ENCODE peak calls at places on chromosomes 5 and 9, in six cellular contexts. One of them, this sample, is unnamed.

GRCh38 chr5:100647461-100648230 is 112.5 kb downstream of the FAM174A start:
- DNase-seq in MCF 10A: peak
- DNase-seq in choroid plexus epithelial cell: peak
- DNase-seq in A549: peak
- DNase-seq in colonic mucosa: peak
- DNase-seq in dorsolateral prefrontal cortex: no peak
- DNase-seq in this sample: peak

GRCh38 chr5:118687671-118688621 is 300.4 kb downstream of the DTWD2 start:
- DNase-seq in MCF 10A: no peak
- DNase-seq in choroid plexus epithelial cell: peak
- DNase-seq in A549: no peak
- DNase-seq in colonic mucosa: no peak
- DNase-seq in dorsolateral prefrontal cortex: no peak
- DNase-seq in this sample: no peak

GRCh38 chr5:135029468-135030122 is 4.4 kb downstream of the PITX1 start:
- DNase-seq in MCF 10A: no peak
- DNase-seq in choroid plexus epithelial cell: no peak
- DNase-seq in A549: no peak
- DNase-seq in colonic mucosa: no peak
- DNase-seq in dorsolateral prefrontal cortex: no peak
- DNase-seq in this sample: no peak

GRCh38 chr9:19232117-19232829 is 1.8 kb downstream of the DENND4C start:
- DNase-seq in MCF 10A: peak
- DNase-seq in choroid plexus epithelial cell: peak
- DNase-seq in A549: no peak
- DNase-seq in colonic mucosa: no peak
- DNase-seq in dorsolateral prefrontal cortex: no peak
- DNase-seq in this sample: peak

GRCh38 chr5:1375871-1376850 is 31.3 kb upstream of the CLPTM1L start:
- DNase-seq in MCF 10A: peak
- DNase-seq in choroid plexus epithelial cell: no peak
- DNase-seq in A549: no peak
- DNase-seq in colonic mucosa: no peak
- DNase-seq in dorsolateral prefrontal cortex: no peak
- DNase-seq in this sample: no peak

GRCh38 chr9:81669011-81669739 is 20.2 kb downstream of the TLE1 start:
- DNase-seq in MCF 10A: no peak
- DNase-seq in choroid plexus epithelial cell: no peak
- DNase-seq in A549: no peak
- DNase-seq in colonic mucosa: no peak
- DNase-seq in dorsolateral prefrontal cortex: no peak
- DNase-seq in this sample: no peak

GRCh38 chr5:169258372-169259000 is 42.5 kb downstream of the SLIT3 start:
- DNase-seq in MCF 10A: no peak
- DNase-seq in choroid plexus epithelial cell: no peak
- DNase-seq in A549: peak
- DNase-seq in colonic mucosa: no peak
- DNase-seq in dorsolateral prefrontal cortex: no peak
- DNase-seq in this sample: no peak

GRCh38 chr9:123250504-123250903 is 17.9 kb downstream of the STRBP start:
- DNase-seq in MCF 10A: no peak
- DNase-seq in choroid plexus epithelial cell: no peak
- DNase-seq in A549: no peak
- DNase-seq in colonic mucosa: no peak
- DNase-seq in dorsolateral prefrontal cortex: no peak
- DNase-seq in this sample: no peak

GRCh38 chr5:33369470-33370134 is 71.2 kb upstream of the TARS1 start:
- DNase-seq in MCF 10A: no peak
- DNase-seq in choroid plexus epithelial cell: peak
- DNase-seq in A549: no peak
- DNase-seq in colonic mucosa: no peak
- DNase-seq in dorsolateral prefrontal cortex: no peak
- DNase-seq in this sample: no peak

GRCh38 chr9:14722391-14723035 is at the start of gene CER1:
- DNase-seq in MCF 10A: no peak
- DNase-seq in choroid plexus epithelial cell: no peak
- DNase-seq in A549: no peak
- DNase-seq in colonic mucosa: no peak
- DNase-seq in dorsolateral prefrontal cortex: no peak
- DNase-seq in this sample: no peak

GRCh38 chr9:26995815-26996214 is 9.7 kb downstream of the LRRC19 start:
- DNase-seq in MCF 10A: no peak
- DNase-seq in choroid plexus epithelial cell: no peak
- DNase-seq in A549: no peak
- DNase-seq in colonic mucosa: no peak
- DNase-seq in dorsolateral prefrontal cortex: no peak
- DNase-seq in this sample: no peak

GRCh38 chr5:96335873-96336272 is 97.2 kb downstream of the PCSK1 start:
- DNase-seq in MCF 10A: peak
- DNase-seq in choroid plexus epithelial cell: peak
- DNase-seq in A549: peak
- DNase-seq in colonic mucosa: no peak
- DNase-seq in dorsolateral prefrontal cortex: no peak
- DNase-seq in this sample: peak

DNA sequence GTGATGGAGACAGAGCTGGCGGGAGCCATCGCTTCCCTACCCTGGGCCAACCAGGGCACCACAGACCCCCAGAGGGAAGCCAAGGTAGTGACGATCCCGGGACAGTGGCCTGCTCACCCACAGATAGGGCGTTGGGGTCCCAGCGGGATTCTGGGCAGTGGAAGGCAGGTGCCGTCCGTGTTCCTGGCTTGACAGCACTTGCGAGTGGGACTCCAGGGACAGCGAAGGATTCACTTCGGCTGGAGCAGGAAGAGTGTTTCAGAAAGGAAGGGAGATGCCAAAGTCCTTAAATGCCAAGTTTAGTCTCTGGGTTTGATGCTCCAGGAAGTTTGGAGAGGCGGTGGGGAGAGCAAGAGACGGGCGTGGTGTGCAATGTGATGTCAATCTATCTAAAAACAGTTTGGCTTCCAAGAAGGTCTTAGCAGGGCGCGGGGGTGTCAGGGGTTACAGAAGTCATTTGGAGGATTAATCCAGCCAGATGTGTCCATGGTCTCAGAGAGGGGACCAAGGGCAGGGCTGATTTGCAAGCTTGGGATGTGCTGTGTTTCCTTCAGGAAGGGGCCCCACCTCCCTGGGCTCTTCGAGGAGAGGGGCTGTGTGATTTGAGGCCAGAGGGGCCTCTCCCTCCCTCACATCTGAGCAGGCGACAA is 74.9 kb downstream of the NTNG2 start:
- DNase-seq in MCF 10A: no peak
- DNase-seq in choroid plexus epithelial cell: no peak
- DNase-seq in A549: no peak
- DNase-seq in colonic mucosa: no peak
- DNase-seq in dorsolateral prefrontal cortex: no peak
- DNase-seq in this sample: no peak
- TF ChIP-seq CTCF in MCF 10A: no peak
- TF ChIP-seq CTCF in choroid plexus epithelial cell: no peak
- TF ChIP-seq CTCF in A549: no peak
- TF ChIP-seq CTCF in colonic mucosa: no peak
- TF ChIP-seq CTCF in dorsolateral prefrontal cortex: peak
- TF ChIP-seq CTCF in this sample: no peak

DNA sequence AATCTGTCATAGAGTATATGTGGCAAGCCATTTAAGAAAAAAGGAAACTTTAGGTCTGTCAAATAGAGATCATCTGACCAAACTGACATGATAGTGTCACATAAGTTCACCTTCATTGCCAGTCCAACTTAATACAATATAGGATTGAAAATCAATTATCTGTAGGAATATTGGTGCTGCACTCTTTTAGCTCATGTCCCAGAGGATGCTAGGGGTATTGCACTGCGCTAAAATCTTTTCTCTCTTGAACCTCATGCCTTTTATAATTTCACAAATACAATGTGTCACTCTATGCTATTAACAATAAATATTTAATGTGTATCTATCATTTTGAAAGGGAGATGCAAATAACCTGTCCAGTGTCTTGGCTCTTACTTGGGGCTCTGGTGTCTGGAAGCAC is 72.4 kb upstream of the FAM120A start:
- DNase-seq in MCF 10A: no peak
- DNase-seq in choroid plexus epithelial cell: peak
- DNase-seq in A549: no peak
- DNase-seq in colonic mucosa: no peak
- DNase-seq in dorsolateral prefrontal cortex: no peak
- DNase-seq in this sample: no peak
- TF ChIP-seq CTCF in MCF 10A: no peak
- TF ChIP-seq CTCF in choroid plexus epithelial cell: peak
- TF ChIP-seq CTCF in A549: no peak
- TF ChIP-seq CTCF in colonic mucosa: no peak
- TF ChIP-seq CTCF in dorsolateral prefrontal cortex: no peak
- TF ChIP-seq CTCF in this sample: no peak

DNA sequence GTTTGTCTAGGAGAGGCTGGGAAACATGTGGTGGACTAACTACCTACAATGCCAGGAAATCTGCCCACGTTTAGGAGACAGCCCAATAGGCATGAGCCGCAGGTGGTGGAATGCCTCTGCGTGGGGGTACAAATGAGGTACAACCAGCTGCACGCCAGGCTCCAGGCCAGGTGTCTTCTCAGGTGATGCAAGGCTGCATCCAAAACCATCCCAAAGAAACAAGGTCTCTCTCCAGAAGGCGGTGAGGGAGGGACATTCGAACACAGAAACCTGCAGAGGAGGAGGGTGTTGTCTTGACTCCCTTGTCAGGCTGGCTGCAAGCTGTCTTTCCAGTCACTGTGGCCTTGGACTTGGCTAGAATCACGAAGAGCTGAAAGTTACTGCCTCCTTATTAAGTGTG is 11.6 kb downstream of the ANKH start:
- DNase-seq in MCF 10A: peak
- DNase-seq in choroid plexus epithelial cell: no peak
- DNase-seq in A549: no peak
- DNase-seq in colonic mucosa: no peak
- DNase-seq in dorsolateral prefrontal cortex: no peak
- DNase-seq in this sample: peak
- TF ChIP-seq CTCF in MCF 10A: no peak
- TF ChIP-seq CTCF in choroid plexus epithelial cell: no peak
- TF ChIP-seq CTCF in A549: no peak
- TF ChIP-seq CTCF in colonic mucosa: no peak
- TF ChIP-seq CTCF in dorsolateral prefrontal cortex: no peak
- TF ChIP-seq CTCF in this sample: no peak

GRCh38 chr9:125787715-125788114 is 40.5 kb downstream of the PBX3 start:
- DNase-seq in MCF 10A: no peak
- DNase-seq in choroid plexus epithelial cell: no peak
- DNase-seq in A549: no peak
- DNase-seq in colonic mucosa: no peak
- DNase-seq in dorsolateral prefrontal cortex: no peak
- DNase-seq in this sample: no peak

GRCh38 chr9:125794708-125795107 is 47.5 kb downstream of the PBX3 start:
- DNase-seq in MCF 10A: no peak
- DNase-seq in choroid plexus epithelial cell: no peak
- DNase-seq in A549: no peak
- DNase-seq in colonic mucosa: no peak
- DNase-seq in dorsolateral prefrontal cortex: no peak
- DNase-seq in this sample: no peak

GRCh38 chr9:125785187-125785840 is 38.1 kb downstream of the PBX3 start:
- DNase-seq in MCF 10A: no peak
- DNase-seq in choroid plexus epithelial cell: no peak
- DNase-seq in A549: no peak
- DNase-seq in colonic mucosa: no peak
- DNase-seq in dorsolateral prefrontal cortex: no peak
- DNase-seq in this sample: peak

GRCh38 chr9:125784286-125785049 is 37.3 kb downstream of the PBX3 start:
- DNase-seq in MCF 10A: no peak
- DNase-seq in choroid plexus epithelial cell: peak
- DNase-seq in A549: no peak
- DNase-seq in colonic mucosa: no peak
- DNase-seq in dorsolateral prefrontal cortex: no peak
- DNase-seq in this sample: peak

GRCh38 chr9:125789196-125789595 is 42.0 kb downstream of the PBX3 start:
- DNase-seq in MCF 10A: no peak
- DNase-seq in choroid plexus epithelial cell: no peak
- DNase-seq in A549: no peak
- DNase-seq in colonic mucosa: no peak
- DNase-seq in dorsolateral prefrontal cortex: no peak
- DNase-seq in this sample: no peak
- TF ChIP-seq CTCF in MCF 10A: no peak
- TF ChIP-seq CTCF in choroid plexus epithelial cell: no peak
- TF ChIP-seq CTCF in A549: no peak
- TF ChIP-seq CTCF in colonic mucosa: no peak
- TF ChIP-seq CTCF in dorsolateral prefrontal cortex: no peak
- TF ChIP-seq CTCF in this sample: no peak

GRCh38 chr5:17087035-17087434 is 130.4 kb upstream of the BASP1 start:
- DNase-seq in MCF 10A: no peak
- DNase-seq in choroid plexus epithelial cell: peak
- DNase-seq in A549: peak
- DNase-seq in colonic mucosa: no peak
- DNase-seq in dorsolateral prefrontal cortex: no peak
- DNase-seq in this sample: no peak

GRCh38 chr5:17080361-17080760 is 137.1 kb upstream of the BASP1 start:
- DNase-seq in MCF 10A: no peak
- DNase-seq in choroid plexus epithelial cell: no peak
- DNase-seq in A549: no peak
- DNase-seq in colonic mucosa: no peak
- DNase-seq in dorsolateral prefrontal cortex: no peak
- DNase-seq in this sample: peak

GRCh38 chr5:17077447-17078233 is 139.8 kb upstream of the BASP1 start:
- DNase-seq in MCF 10A: no peak
- DNase-seq in choroid plexus epithelial cell: no peak
- DNase-seq in A549: no peak
- DNase-seq in colonic mucosa: no peak
- DNase-seq in dorsolateral prefrontal cortex: no peak
- DNase-seq in this sample: no peak

GRCh38 chr5:17079562-17079961 is 137.9 kb upstream of the BASP1 start:
- DNase-seq in MCF 10A: no peak
- DNase-seq in choroid plexus epithelial cell: no peak
- DNase-seq in A549: no peak
- DNase-seq in colonic mucosa: no peak
- DNase-seq in dorsolateral prefrontal cortex: no peak
- DNase-seq in this sample: no peak

DNA sequence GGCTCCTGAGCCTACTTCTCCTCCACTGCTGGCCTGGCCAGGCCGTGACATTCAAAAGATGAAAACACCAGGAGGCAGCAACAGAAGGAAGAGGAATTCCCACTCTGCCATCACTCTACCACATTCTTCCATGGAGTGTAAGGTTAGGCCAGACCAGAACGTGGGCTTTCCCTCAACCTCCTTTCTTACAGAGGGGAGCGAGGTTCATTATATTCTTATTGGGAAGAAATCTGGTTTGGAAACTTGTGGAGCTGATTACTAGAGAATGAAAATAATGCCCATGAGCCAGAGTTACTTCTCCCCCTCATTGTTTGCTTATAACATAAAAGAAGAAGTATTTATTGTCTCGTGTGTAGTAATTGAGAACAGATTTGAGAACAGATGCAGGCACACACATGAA is 136.3 kb upstream of the BASP1 start:
- DNase-seq in MCF 10A: no peak
- DNase-seq in choroid plexus epithelial cell: no peak
- DNase-seq in A549: no peak
- DNase-seq in colonic mucosa: no peak
- DNase-seq in dorsolateral prefrontal cortex: no peak
- DNase-seq in this sample: no peak
- TF ChIP-seq CTCF in MCF 10A: no peak
- TF ChIP-seq CTCF in choroid plexus epithelial cell: peak
- TF ChIP-seq CTCF in A549: no peak
- TF ChIP-seq CTCF in colonic mucosa: no peak
- TF ChIP-seq CTCF in dorsolateral prefrontal cortex: no peak
- TF ChIP-seq CTCF in this sample: no peak

This sample was measured in bronchial epithelial cell.